ENCODE peak calls at places on chromosomes 16 and 17, in five cellular contexts. One of them, this sample, is unnamed. For H3K4me1, the result is how much of the 10 kb centered on the place peaks cover.

GRCh38 chr17:80811181-80812105 is 180.2 kb upstream of the CHMP6 start:
- DNase-seq in aorta: no peak
- DNase-seq in fibroblast of lung: no peak
- DNase-seq in effector memory CD4-positive, alpha-beta T cell: no peak
- DNase-seq in H1: no peak
- DNase-seq in this sample: no peak

GRCh38 chr17:38333635-38334295 is 10.0 kb downstream of the GPR179 start:
- DNase-seq in aorta: no peak
- DNase-seq in fibroblast of lung: no peak
- DNase-seq in effector memory CD4-positive, alpha-beta T cell: no peak
- DNase-seq in H1: peak
- DNase-seq in this sample: no peak

GRCh38 chr17:39596543-39597267 is 11.0 kb downstream of the NEUROD2 start:
- DNase-seq in aorta: no peak
- DNase-seq in fibroblast of lung: no peak
- DNase-seq in effector memory CD4-positive, alpha-beta T cell: no peak
- DNase-seq in H1: peak
- DNase-seq in this sample: no peak

GRCh38 chr16:47888142-47888541 is 267.7 kb downstream of the ABCC12 start:
- DNase-seq in aorta: no peak
- DNase-seq in fibroblast of lung: peak
- DNase-seq in effector memory CD4-positive, alpha-beta T cell: no peak
- DNase-seq in H1: no peak
- DNase-seq in this sample: no peak

GRCh38 chr16:49597796-49598195 is 224.2 kb downstream of the C16orf78 start:
- DNase-seq in aorta: no peak
- DNase-seq in fibroblast of lung: no peak
- DNase-seq in effector memory CD4-positive, alpha-beta T cell: no peak
- DNase-seq in H1: peak
- DNase-seq in this sample: no peak

GRCh38 chr16:72876981-72877373 is 171.0 kb downstream of the ZFHX3 start:
- DNase-seq in aorta: no peak
- DNase-seq in fibroblast of lung: peak
- DNase-seq in effector memory CD4-positive, alpha-beta T cell: no peak
- DNase-seq in H1: no peak
- DNase-seq in this sample: no peak

GRCh38 chr16:12228607-12229499 is 252.3 kb downstream of the SNX29 start:
- DNase-seq in aorta: peak
- DNase-seq in fibroblast of lung: peak
- DNase-seq in effector memory CD4-positive, alpha-beta T cell: no peak
- DNase-seq in H1: peak
- DNase-seq in this sample: peak

GRCh38 chr17:63222655-63223054 is 223.5 kb downstream of the CYB561 start:
- DNase-seq in aorta: no peak
- DNase-seq in fibroblast of lung: peak
- DNase-seq in effector memory CD4-positive, alpha-beta T cell: no peak
- DNase-seq in H1: no peak
- DNase-seq in this sample: no peak

GRCh38 chr16:57386381-57386951 is 14.2 kb downstream of the CX3CL1 start:
- DNase-seq in aorta: no peak
- DNase-seq in fibroblast of lung: no peak
- DNase-seq in effector memory CD4-positive, alpha-beta T cell: no peak
- DNase-seq in H1: no peak
- DNase-seq in this sample: no peak

GRCh38 chr17:8846768-8847211 is 20.7 kb downstream of the PIK3R6 start:
- DNase-seq in aorta: no peak
- DNase-seq in fibroblast of lung: peak
- DNase-seq in effector memory CD4-positive, alpha-beta T cell: no peak
- DNase-seq in H1: no peak
- DNase-seq in this sample: no peak

GRCh38 chr16:88665148-88665547 is 2.3 kb upstream of the MVD start:
- DNase-seq in aorta: no peak
- DNase-seq in fibroblast of lung: no peak
- DNase-seq in effector memory CD4-positive, alpha-beta T cell: no peak
- DNase-seq in H1: no peak
- DNase-seq in this sample: no peak

GRCh38 chr17:73932216-73932749 is 271.2 kb upstream of the RPL38 start:
- DNase-seq in aorta: no peak
- DNase-seq in fibroblast of lung: no peak
- DNase-seq in effector memory CD4-positive, alpha-beta T cell: no peak
- DNase-seq in H1: no peak
- DNase-seq in this sample: no peak

GRCh38 chr16:89293276-89294143 is 76.0 kb downstream of the ZNF778 start:
- DNase-seq in aorta: no peak
- DNase-seq in fibroblast of lung: no peak
- DNase-seq in effector memory CD4-positive, alpha-beta T cell: no peak
- DNase-seq in H1: peak
- DNase-seq in this sample: peak

GRCh38 chr17:73268582-73269328 is 7.1 kb upstream of the CPSF4L start:
- DNase-seq in aorta: no peak
- DNase-seq in fibroblast of lung: no peak
- DNase-seq in effector memory CD4-positive, alpha-beta T cell: no peak
- DNase-seq in H1: no peak
- DNase-seq in this sample: no peak

GRCh38 chr17:42617956-42618431 is 8.5 kb downstream of the TUBG1 start:
- DNase-seq in aorta: no peak
- DNase-seq in fibroblast of lung: no peak
- DNase-seq in effector memory CD4-positive, alpha-beta T cell: no peak
- DNase-seq in H1: peak
- DNase-seq in this sample: no peak

GRCh38 chr17:48024149-48025039 is 13.2 kb downstream of the COPZ2 start:
- DNase-seq in aorta: peak
- DNase-seq in fibroblast of lung: peak
- DNase-seq in effector memory CD4-positive, alpha-beta T cell: peak
- DNase-seq in H1: peak
- DNase-seq in this sample: peak

GRCh38 chr16:69720822-69721430 is 5.4 kb downstream of the NQO1 start:
- DNase-seq in aorta: no peak
- DNase-seq in fibroblast of lung: no peak
- DNase-seq in effector memory CD4-positive, alpha-beta T cell: no peak
- DNase-seq in H1: peak
- DNase-seq in this sample: no peak

GRCh38 chr16:26672206-26672605 is 394.5 kb upstream of the C16orf82 start:
- DNase-seq in aorta: no peak
- DNase-seq in fibroblast of lung: no peak
- DNase-seq in effector memory CD4-positive, alpha-beta T cell: no peak
- DNase-seq in H1: no peak
- DNase-seq in this sample: no peak

GRCh38 chr17:31487648-31488263 is 96.3 kb downstream of the RAB11FIP4 start:
- DNase-seq in aorta: peak
- DNase-seq in fibroblast of lung: peak
- DNase-seq in effector memory CD4-positive, alpha-beta T cell: peak
- DNase-seq in H1: peak
- DNase-seq in this sample: peak

GRCh38 chr17:29526322-29526721 is 40.5 kb downstream of the ABHD15 start:
- DNase-seq in aorta: no peak
- DNase-seq in fibroblast of lung: no peak
- DNase-seq in effector memory CD4-positive, alpha-beta T cell: no peak
- DNase-seq in H1: no peak
- DNase-seq in this sample: no peak

GRCh38 chr17:66747561-66748275 is 87.2 kb upstream of the CACNG5 start:
- DNase-seq in aorta: no peak
- DNase-seq in fibroblast of lung: peak
- DNase-seq in effector memory CD4-positive, alpha-beta T cell: no peak
- DNase-seq in H1: no peak
- DNase-seq in this sample: no peak

GRCh38 chr17:57544381-57544780 is 200.7 kb downstream of the CCDC182 start:
- DNase-seq in aorta: no peak
- DNase-seq in fibroblast of lung: no peak
- DNase-seq in effector memory CD4-positive, alpha-beta T cell: no peak
- DNase-seq in H1: no peak
- DNase-seq in this sample: no peak

GRCh38 chr17:35312790-35313711 is 60.4 kb downstream of the SLFN11 start:
- DNase-seq in aorta: peak
- DNase-seq in fibroblast of lung: peak
- DNase-seq in effector memory CD4-positive, alpha-beta T cell: peak
- DNase-seq in H1: peak
- DNase-seq in this sample: peak

GRCh38 chr16:67396159-67396774 is 3.0 kb upstream of the TPPP3 start:
- DNase-seq in aorta: peak
- DNase-seq in fibroblast of lung: peak
- DNase-seq in effector memory CD4-positive, alpha-beta T cell: no peak
- DNase-seq in H1: peak
- DNase-seq in this sample: peak

GRCh38 chr17:8724451-8724850 is 20.2 kb downstream of the CCDC42 start:
- DNase-seq in aorta: no peak
- DNase-seq in fibroblast of lung: no peak
- DNase-seq in effector memory CD4-positive, alpha-beta T cell: no peak
- DNase-seq in H1: no peak
- DNase-seq in this sample: no peak

GRCh38 chr17:19713901-19714361 is 2.5 kb downstream of the SLC47A2 start:
- DNase-seq in aorta: no peak
- DNase-seq in fibroblast of lung: no peak
- DNase-seq in effector memory CD4-positive, alpha-beta T cell: no peak
- DNase-seq in H1: no peak
- DNase-seq in this sample: no peak

GRCh38 chr16:78353610-78354009 is 254.2 kb downstream of the WWOX start:
- DNase-seq in aorta: no peak
- DNase-seq in fibroblast of lung: no peak
- DNase-seq in effector memory CD4-positive, alpha-beta T cell: no peak
- DNase-seq in H1: no peak
- DNase-seq in this sample: no peak

GRCh38 chr16:48997081-48997615 is 284.5 kb downstream of the CBLN1 start:
- DNase-seq in aorta: no peak
- DNase-seq in fibroblast of lung: no peak
- DNase-seq in effector memory CD4-positive, alpha-beta T cell: no peak
- DNase-seq in H1: no peak
- DNase-seq in this sample: no peak

GRCh38 chr16:56073508-56073907 is 117.8 kb upstream of the GNAO1 start:
- DNase-seq in aorta: no peak
- DNase-seq in fibroblast of lung: no peak
- DNase-seq in effector memory CD4-positive, alpha-beta T cell: no peak
- DNase-seq in H1: no peak
- DNase-seq in this sample: no peak

GRCh38 chr16:56081371-56081770 is 109.9 kb upstream of the GNAO1 start:
- DNase-seq in aorta: no peak
- DNase-seq in fibroblast of lung: no peak
- DNase-seq in effector memory CD4-positive, alpha-beta T cell: no peak
- DNase-seq in H1: no peak
- DNase-seq in this sample: no peak

GRCh38 chr16:56072096-56072495 is 119.2 kb upstream of the GNAO1 start:
- DNase-seq in aorta: no peak
- DNase-seq in fibroblast of lung: no peak
- DNase-seq in effector memory CD4-positive, alpha-beta T cell: no peak
- DNase-seq in H1: no peak
- DNase-seq in this sample: no peak

DNA sequence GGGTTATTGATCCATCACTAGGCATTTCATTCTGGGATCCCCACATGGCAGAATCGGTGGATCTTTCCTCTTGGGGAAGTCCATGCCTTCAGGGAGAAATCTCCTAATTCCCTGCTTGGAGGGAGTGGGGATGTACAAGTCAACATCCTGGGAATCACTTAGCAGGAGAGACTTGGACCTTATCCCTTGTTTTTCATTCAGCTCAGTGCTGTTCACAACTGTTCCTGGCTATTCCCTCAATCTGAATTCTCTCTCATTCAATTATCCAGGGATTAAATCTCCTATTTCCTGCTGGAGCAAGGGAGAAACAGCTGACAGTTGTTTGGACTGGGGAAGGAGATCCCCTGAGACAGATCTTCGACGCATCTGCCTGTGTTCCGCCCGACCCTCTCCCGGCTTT is 115.6 kb upstream of the GNAO1 start:
- DNase-seq in aorta: no peak
- DNase-seq in fibroblast of lung: no peak
- DNase-seq in effector memory CD4-positive, alpha-beta T cell: no peak
- DNase-seq in H1: no peak
- DNase-seq in this sample: no peak
- H3K4me3 ChIP-seq in aorta: no peak
- H3K4me3 ChIP-seq in fibroblast of lung: no peak
- H3K4me3 ChIP-seq in effector memory CD4-positive, alpha-beta T cell: no peak
- H3K4me3 ChIP-seq in H1: no peak
- H3K4me3 ChIP-seq in this sample: no peak

DNA sequence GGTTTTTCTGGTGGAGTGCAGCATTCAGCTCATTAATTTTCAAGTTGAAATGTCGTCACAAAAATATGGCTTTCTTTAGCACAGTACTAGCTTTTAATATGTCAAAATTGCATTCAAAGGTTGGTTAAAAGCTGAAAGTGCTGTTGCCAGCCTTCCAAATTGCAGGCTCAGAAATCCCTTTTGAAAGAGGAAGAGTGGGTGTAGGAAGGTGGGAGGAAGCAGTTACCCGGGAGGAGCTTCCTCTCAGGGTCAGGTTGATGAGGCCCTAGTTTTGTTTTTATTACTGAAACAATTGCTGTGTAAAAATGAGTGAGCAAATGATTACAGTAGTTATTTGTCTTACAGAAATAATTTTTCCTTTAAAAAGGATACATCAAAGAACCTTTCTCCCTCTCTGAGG is 41.4 kb downstream of the SEC14L1 start:
- DNase-seq in aorta: no peak
- DNase-seq in fibroblast of lung: no peak
- DNase-seq in effector memory CD4-positive, alpha-beta T cell: no peak
- DNase-seq in H1: no peak
- DNase-seq in this sample: no peak
- H3K4me1 ChIP-seq in aorta: under half
- H3K4me1 ChIP-seq in fibroblast of lung: under half
- H3K4me1 ChIP-seq in effector memory CD4-positive, alpha-beta T cell: under half
- H3K4me1 ChIP-seq in H1: under half
- H3K4me1 ChIP-seq in this sample: under half

GRCh38 chr16:2498085-2498484 is 15.7 kb upstream of the ATP6V0C start:
- DNase-seq in aorta: no peak
- DNase-seq in fibroblast of lung: no peak
- DNase-seq in effector memory CD4-positive, alpha-beta T cell: no peak
- DNase-seq in H1: no peak
- DNase-seq in this sample: no peak
- H3K27ac ChIP-seq in aorta: no peak
- H3K27ac ChIP-seq in fibroblast of lung: no peak
- H3K27ac ChIP-seq in effector memory CD4-positive, alpha-beta T cell: no peak
- H3K27ac ChIP-seq in H1: no peak
- H3K27ac ChIP-seq in this sample: no peak

GRCh38 chr16:68643227-68643626 is 1.9 kb upstream of the CDH3 start:
- DNase-seq in aorta: no peak
- DNase-seq in fibroblast of lung: no peak
- DNase-seq in effector memory CD4-positive, alpha-beta T cell: no peak
- DNase-seq in H1: peak
- DNase-seq in this sample: no peak
- H3K4me3 ChIP-seq in aorta: no peak
- H3K4me3 ChIP-seq in fibroblast of lung: no peak
- H3K4me3 ChIP-seq in effector memory CD4-positive, alpha-beta T cell: no peak
- H3K4me3 ChIP-seq in H1: no peak
- H3K4me3 ChIP-seq in this sample: no peak

DNA sequence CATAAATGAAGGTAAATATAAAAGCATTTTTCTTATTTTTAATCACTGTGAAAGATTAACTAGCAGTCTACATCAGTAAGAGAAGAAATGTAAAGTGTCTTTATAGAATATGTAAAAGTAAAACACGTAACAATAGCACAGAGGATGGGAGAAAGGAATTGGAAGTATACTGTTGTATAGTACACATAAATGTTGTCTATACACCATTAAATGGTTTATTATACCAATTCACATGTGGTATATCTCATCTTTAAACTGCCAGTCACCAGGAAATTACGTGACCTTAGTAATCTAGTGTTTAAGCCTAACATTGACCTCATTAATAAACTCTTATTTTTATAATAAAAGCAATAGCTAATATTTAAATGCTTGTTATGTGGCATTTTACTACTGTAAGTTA is 87.4 kb downstream of the USP32 start:
- DNase-seq in aorta: no peak
- DNase-seq in fibroblast of lung: no peak
- DNase-seq in effector memory CD4-positive, alpha-beta T cell: no peak
- DNase-seq in H1: no peak
- DNase-seq in this sample: no peak
- H3K4me1 ChIP-seq in aorta: under half
- H3K4me1 ChIP-seq in fibroblast of lung: under half
- H3K4me1 ChIP-seq in effector memory CD4-positive, alpha-beta T cell: under half
- H3K4me1 ChIP-seq in H1: under half
- H3K4me1 ChIP-seq in this sample: under half

This sample was measured in right cardiac atrium.